ENCODE peak calls at places on chromosomes 2 and 18, in six cellular contexts. V is H9, B is left kidney, E is mucosa of gallbladder, R is ovary, O is astrocyte. T is an unnamed sample.

GRCh38 chr2:160087854-160088745 is 25.7 kb upstream of the PLA2R1 start:
- DNase-seq in E (no peak), O (no peak), B (no peak), V (no peak), R (no peak), T (no peak)

GRCh38 chr2:144832048-144832447 is 312.1 kb upstream of the ZEB2 start:
- DNase-seq in O (no peak), E (no peak), R (no peak), B (no peak), V (no peak), T (no peak)

GRCh38 chr2:64865073-64865830 is 123.9 kb upstream of the SLC1A4 start:
- DNase-seq in R (peak; percentile 71), E (peak; percentile 68), O (no peak), B (peak; percentile 81), V (peak; percentile 65), T (no peak)

GRCh38 chr18:58310517-58310916 is 266.5 kb downstream of the NEDD4L start:
- DNase-seq in R (no peak), B (no peak), V (no peak), O (peak; percentile 56), E (peak; percentile 72), T (peak; percentile 55)

GRCh38 chr2:37623971-37624897 is 47.2 kb downstream of the CDC42EP3 start:
- DNase-seq in O (peak; percentile 79), V (no peak), R (no peak), B (no peak), E (no peak), T (no peak)

GRCh38 chr18:59752666-59753065 is 55.4 kb upstream of the CCBE1 start:
- DNase-seq in B (no peak), O (no peak), V (no peak), E (no peak), R (no peak), T (no peak)

GRCh38 chr2:135997380-135997779 is 12.0 kb upstream of the DARS1 start:
- DNase-seq in V (peak; percentile 91), O (no peak), R (no peak), B (peak; percentile 94), E (no peak), T (no peak)

GRCh38 chr2:98514096-98514639 is 69.5 kb downstream of the INPP4A start:
- DNase-seq in R (no peak), V (no peak), O (no peak), B (peak; percentile 20), E (no peak), T (no peak)

GRCh38 chr2:102603904-102604303 is 15.4 kb upstream of the SLC9A2 start:
- DNase-seq in E (no peak), O (no peak), B (peak; percentile 24), R (no peak), V (no peak), T (no peak)

GRCh38 chr2:169141713-169142352 is 72.5 kb downstream of the DHRS9 start:
- DNase-seq in V (peak; percentile 75), R (no peak), O (peak; percentile 38), B (peak; percentile 51), E (peak; percentile 58), T (peak; percentile 15)

GRCh38 chr2:105114551-105114950 is 76.7 kb downstream of the MRPS9 start:
- DNase-seq in O (peak; percentile 59), R (no peak), V (no peak), B (peak; percentile 76), E (no peak), T (no peak)

T was measured in LNCaP clone FGC.